ENCODE peak calls at places on chromosomes 12 and 14, in four cellular contexts. One of them, this sample, is unnamed.

GRCh38 chr14:21723431-21724045 is 49.9 kb upstream of the OR4E1 start:
- DNase-seq in PC-3: peak
- DNase-seq in sigmoid colon: no peak
- DNase-seq in H9: peak
- DNase-seq in this sample: no peak

GRCh38 chr12:50727466-50727865 is 36.4 kb upstream of the ATF1 start:
- DNase-seq in PC-3: no peak
- DNase-seq in sigmoid colon: no peak
- DNase-seq in H9: no peak
- DNase-seq in this sample: peak

GRCh38 chr12:13373131-13373530 is 176.6 kb downstream of the EMP1 start:
- DNase-seq in PC-3: no peak
- DNase-seq in sigmoid colon: no peak
- DNase-seq in H9: peak
- DNase-seq in this sample: no peak

GRCh38 chr12:94326727-94327126 is 132.9 kb downstream of the CEP83 start:
- DNase-seq in PC-3: peak
- DNase-seq in sigmoid colon: no peak
- DNase-seq in H9: no peak
- DNase-seq in this sample: peak

GRCh38 chr12:34108967-34109366 is 86.7 kb downstream of the ALG10 start:
- DNase-seq in PC-3: no peak
- DNase-seq in sigmoid colon: no peak
- DNase-seq in H9: no peak
- DNase-seq in this sample: no peak

GRCh38 chr14:54487771-54488170 is 1.0 kb downstream of the GMFB start:
- DNase-seq in PC-3: peak
- DNase-seq in sigmoid colon: no peak
- DNase-seq in H9: no peak
- DNase-seq in this sample: no peak

GRCh38 chr14:74217672-74218448 is 21.4 kb upstream of the VSX2 start:
- DNase-seq in PC-3: peak
- DNase-seq in sigmoid colon: peak
- DNase-seq in H9: peak
- DNase-seq in this sample: no peak

GRCh38 chr12:123041811-123042655 is 61.6 kb downstream of the ARL6IP4 start:
- DNase-seq in PC-3: no peak
- DNase-seq in sigmoid colon: peak
- DNase-seq in H9: no peak
- DNase-seq in this sample: no peak

GRCh38 chr12:124482567-124482893 is 84.9 kb downstream of the NCOR2 start:
- DNase-seq in PC-3: no peak
- DNase-seq in sigmoid colon: no peak
- DNase-seq in H9: no peak
- DNase-seq in this sample: no peak

GRCh38 chr14:80136358-80136757 is 74.9 kb downstream of the DIO2 start:
- DNase-seq in PC-3: peak
- DNase-seq in sigmoid colon: no peak
- DNase-seq in H9: no peak
- DNase-seq in this sample: peak

GRCh38 chr12:3578557-3578956 is 87.6 kb downstream of the PRMT8 start:
- DNase-seq in PC-3: no peak
- DNase-seq in sigmoid colon: no peak
- DNase-seq in H9: no peak
- DNase-seq in this sample: no peak

GRCh38 chr12:5060958-5061357 is 17.3 kb downstream of the KCNA5 start:
- DNase-seq in PC-3: no peak
- DNase-seq in sigmoid colon: no peak
- DNase-seq in H9: no peak
- DNase-seq in this sample: no peak

GRCh38 chr14:22300646-22301045 is 288.4 kb downstream of the DAD1 start:
- DNase-seq in PC-3: no peak
- DNase-seq in sigmoid colon: no peak
- DNase-seq in H9: no peak
- DNase-seq in this sample: no peak

GRCh38 chr14:66066991-66067788 is 419.0 kb upstream of the CCDC196 start:
- DNase-seq in PC-3: no peak
- DNase-seq in sigmoid colon: no peak
- DNase-seq in H9: no peak
- DNase-seq in this sample: no peak

GRCh38 chr12:75585309-75585708 is 73.9 kb upstream of the KRR1 start:
- DNase-seq in PC-3: peak
- DNase-seq in sigmoid colon: no peak
- DNase-seq in H9: no peak
- DNase-seq in this sample: peak

GRCh38 chr12:30805959-30806358 is 51.2 kb upstream of the CAPRIN2 start:
- DNase-seq in PC-3: peak
- DNase-seq in sigmoid colon: no peak
- DNase-seq in H9: no peak
- DNase-seq in this sample: no peak

GRCh38 chr14:90060965-90061848 is 587 bp upstream of the KCNK13 start:
- DNase-seq in PC-3: no peak
- DNase-seq in sigmoid colon: no peak
- DNase-seq in H9: peak
- DNase-seq in this sample: no peak

GRCh38 chr12:102299731-102300130 is 102.1 kb upstream of the PMCH start:
- DNase-seq in PC-3: no peak
- DNase-seq in sigmoid colon: no peak
- DNase-seq in H9: no peak
- DNase-seq in this sample: no peak

GRCh38 chr12:51752490-51752889 is 96.0 kb downstream of the FIGNL2 start:
- DNase-seq in PC-3: peak
- DNase-seq in sigmoid colon: peak
- DNase-seq in H9: no peak
- DNase-seq in this sample: peak
- H3K27ac ChIP-seq in PC-3: no peak
- H3K27ac ChIP-seq in sigmoid colon: peak
- H3K27ac ChIP-seq in H9: no peak
- H3K27ac ChIP-seq in this sample: no peak

DNA sequence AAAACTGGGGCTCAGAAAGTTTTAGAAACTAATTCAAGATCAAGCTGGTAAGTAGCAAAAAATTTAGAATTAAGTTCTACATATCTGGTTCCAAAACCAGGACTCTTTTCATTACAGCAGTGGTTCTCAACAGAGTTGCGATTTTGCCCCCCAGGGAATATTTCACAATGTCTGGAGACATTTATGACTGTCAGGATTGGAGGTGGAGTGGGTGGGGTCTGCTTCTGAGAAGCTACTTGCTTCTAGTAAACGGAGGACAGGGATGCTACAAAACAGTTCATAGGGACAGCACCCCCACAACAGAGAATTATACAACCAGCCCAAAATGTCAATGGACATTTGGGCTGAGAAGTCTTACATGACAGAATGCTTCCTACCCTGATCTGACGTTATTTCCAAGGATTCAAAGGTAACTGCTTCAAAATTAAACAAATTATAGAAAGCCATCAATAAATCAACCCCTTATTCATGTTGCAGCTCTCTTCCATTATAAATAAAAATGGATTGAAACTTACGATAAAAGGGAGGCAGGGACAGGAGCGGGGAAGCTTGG is 728 bp upstream of the SPATA7 start:
- DNase-seq in PC-3: peak
- DNase-seq in sigmoid colon: no peak
- DNase-seq in H9: no peak
- DNase-seq in this sample: no peak
- H3K27ac ChIP-seq in PC-3: no peak
- H3K27ac ChIP-seq in sigmoid colon: peak
- H3K27ac ChIP-seq in H9: no peak
- H3K27ac ChIP-seq in this sample: no peak

GRCh38 chr12:12333980-12334709 is 15.9 kb downstream of the MANSC1 start:
- DNase-seq in PC-3: peak
- DNase-seq in sigmoid colon: no peak
- DNase-seq in H9: peak
- DNase-seq in this sample: no peak

GRCh38 chr12:12336511-12336910 is 13.5 kb downstream of the MANSC1 start:
- DNase-seq in PC-3: no peak
- DNase-seq in sigmoid colon: no peak
- DNase-seq in H9: no peak
- DNase-seq in this sample: no peak

GRCh38 chr12:12334710-12335040 is 15.4 kb downstream of the MANSC1 start:
- DNase-seq in PC-3: no peak
- DNase-seq in sigmoid colon: no peak
- DNase-seq in H9: no peak
- DNase-seq in this sample: no peak

GRCh38 chr12:12336049-12336411 is 14.0 kb downstream of the MANSC1 start:
- DNase-seq in PC-3: no peak
- DNase-seq in sigmoid colon: no peak
- DNase-seq in H9: no peak
- DNase-seq in this sample: no peak

DNA sequence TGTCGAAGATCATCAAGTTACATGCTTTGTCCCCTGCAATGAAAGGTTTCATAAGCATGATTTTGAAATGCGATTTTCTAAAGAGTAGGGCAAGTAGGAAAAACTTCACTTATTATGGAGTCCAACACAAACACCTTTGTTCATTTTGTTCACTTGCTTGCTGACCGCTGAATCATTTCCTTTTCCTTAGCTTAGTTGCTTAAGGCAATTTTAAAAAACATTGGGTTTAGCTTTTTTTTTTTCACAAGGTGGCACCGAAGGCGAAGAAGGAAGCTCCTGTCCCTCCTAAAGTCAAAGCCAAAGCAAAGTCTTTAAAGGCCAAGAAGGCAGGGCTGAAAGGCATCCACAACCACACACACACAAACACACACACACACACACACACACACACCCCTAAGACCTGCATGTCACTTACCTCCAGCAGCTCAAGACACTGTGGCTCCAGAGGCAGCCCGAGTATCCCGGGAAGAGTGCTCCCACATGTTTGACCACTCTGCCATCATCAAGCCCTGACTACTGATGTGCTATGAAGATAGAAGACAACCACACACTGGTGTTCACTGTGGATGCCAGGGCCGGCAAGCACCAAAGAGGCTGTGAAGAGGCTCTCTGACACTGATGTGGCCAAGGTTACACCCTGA is 11.4 kb downstream of the MANSC1 start:
- DNase-seq in PC-3: peak
- DNase-seq in sigmoid colon: no peak
- DNase-seq in H9: no peak
- DNase-seq in this sample: no peak
- H3K27ac ChIP-seq in PC-3: peak
- H3K27ac ChIP-seq in sigmoid colon: no peak
- H3K27ac ChIP-seq in H9: no peak
- H3K27ac ChIP-seq in this sample: peak

GRCh38 chr12:121749267-121749666 is 36.7 kb downstream of the TMEM120B start:
- DNase-seq in PC-3: no peak
- DNase-seq in sigmoid colon: no peak
- DNase-seq in H9: no peak
- DNase-seq in this sample: no peak

GRCh38 chr12:121751034-121751433 is 38.5 kb downstream of the TMEM120B start:
- DNase-seq in PC-3: no peak
- DNase-seq in sigmoid colon: no peak
- DNase-seq in H9: no peak
- DNase-seq in this sample: no peak

GRCh38 chr12:121748218-121748570 is 35.6 kb downstream of the TMEM120B start:
- DNase-seq in PC-3: no peak
- DNase-seq in sigmoid colon: no peak
- DNase-seq in H9: peak
- DNase-seq in this sample: no peak

GRCh38 chr12:121750507-121750955 is 38.0 kb downstream of the TMEM120B start:
- DNase-seq in PC-3: no peak
- DNase-seq in sigmoid colon: no peak
- DNase-seq in H9: no peak
- DNase-seq in this sample: no peak

GRCh38 chr12:121748571-121749265 is 36.2 kb downstream of the TMEM120B start:
- DNase-seq in PC-3: peak
- DNase-seq in sigmoid colon: no peak
- DNase-seq in H9: peak
- DNase-seq in this sample: no peak
- H3K27ac ChIP-seq in PC-3: peak
- H3K27ac ChIP-seq in sigmoid colon: no peak
- H3K27ac ChIP-seq in H9: no peak
- H3K27ac ChIP-seq in this sample: no peak

DNA sequence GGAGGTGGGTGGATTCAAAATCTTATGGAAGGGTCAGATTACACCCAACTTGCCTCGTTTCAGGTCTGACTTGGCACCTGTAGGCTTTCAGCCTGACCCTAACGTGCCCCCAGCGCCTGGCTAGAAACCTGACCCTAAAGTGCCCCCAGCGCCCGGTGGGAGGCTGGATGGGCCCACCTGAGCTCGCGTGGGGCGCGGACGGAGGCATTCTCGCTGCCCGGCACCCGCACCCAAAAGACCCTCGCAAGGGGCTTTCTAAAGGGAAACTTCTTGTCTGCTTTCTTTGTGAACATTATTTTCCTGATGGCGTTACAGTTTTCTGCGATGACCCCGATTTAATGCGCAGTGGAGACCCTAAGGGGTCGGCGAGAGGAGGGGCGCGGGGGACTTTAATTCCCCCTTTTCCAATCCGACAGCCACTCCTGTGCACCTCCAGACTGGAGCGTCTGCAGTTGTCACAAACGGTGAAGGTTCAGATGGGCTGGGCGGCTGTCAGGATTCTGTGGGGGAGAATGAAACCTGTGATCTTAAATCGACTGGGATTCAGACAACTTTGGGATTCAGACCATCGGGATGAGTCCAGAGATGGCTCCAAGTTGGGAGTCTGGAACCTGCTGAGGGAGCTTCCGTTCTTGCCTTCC is 746 bp upstream of the HRK start:
- DNase-seq in PC-3: no peak
- DNase-seq in sigmoid colon: no peak
- DNase-seq in H9: no peak
- DNase-seq in this sample: no peak
- H3K27ac ChIP-seq in PC-3: no peak
- H3K27ac ChIP-seq in sigmoid colon: no peak
- H3K27ac ChIP-seq in H9: no peak
- H3K27ac ChIP-seq in this sample: no peak

GRCh38 chr12:125889742-125890141 is 824.5 kb downstream of the AACS start:
- DNase-seq in PC-3: no peak
- DNase-seq in sigmoid colon: no peak
- DNase-seq in H9: no peak
- DNase-seq in this sample: no peak
- H3K27ac ChIP-seq in PC-3: no peak
- H3K27ac ChIP-seq in sigmoid colon: peak
- H3K27ac ChIP-seq in H9: no peak
- H3K27ac ChIP-seq in this sample: no peak

DNA sequence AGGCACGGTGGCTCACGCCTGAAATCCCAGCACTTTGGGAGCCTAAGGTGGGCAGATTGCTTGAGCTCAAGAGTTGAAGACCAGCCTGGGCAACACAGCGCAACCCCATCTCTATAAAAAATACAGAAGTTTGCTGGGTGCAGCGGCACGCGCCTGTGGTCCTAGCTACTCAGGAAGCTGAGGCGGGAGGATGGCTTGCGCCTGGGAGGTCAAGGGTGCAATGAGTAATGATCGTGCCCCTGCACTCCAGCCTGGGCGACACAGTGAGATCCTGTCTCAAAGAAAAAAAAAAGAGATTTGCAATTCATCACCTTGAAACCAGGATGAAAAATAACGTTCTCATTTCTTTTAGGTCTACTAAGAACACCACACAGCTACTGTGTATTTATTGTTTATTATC is 4.0 kb downstream of the STX2 start:
- DNase-seq in PC-3: no peak
- DNase-seq in sigmoid colon: no peak
- DNase-seq in H9: peak
- DNase-seq in this sample: no peak
- H3K27ac ChIP-seq in PC-3: no peak
- H3K27ac ChIP-seq in sigmoid colon: no peak
- H3K27ac ChIP-seq in H9: no peak
- H3K27ac ChIP-seq in this sample: no peak